ENCODE peak calls at places on chromosome 9, in five cellular contexts. One of them, this sample, is unnamed.

GRCh38 chr9:111986035-111986556 is 89.5 kb downstream of the UGCG start:
- ATAC-seq in A549: no peak
- ATAC-seq in heart left ventricle: no peak
- ATAC-seq in HCT116: no peak
- ATAC-seq in upper lobe of left lung: no peak
- ATAC-seq in this sample: no peak

GRCh38 chr9:129471201-129472019 is 149.5 kb downstream of the C9orf50 start:
- ATAC-seq in A549: peak; percentile 15
- ATAC-seq in upper lobe of left lung: no peak
- ATAC-seq in heart left ventricle: no peak
- ATAC-seq in HCT116: peak; percentile 20
- ATAC-seq in this sample: no peak

GRCh38 chr9:18269561-18269960 is 204.4 kb upstream of the ADAMTSL1 start:
- ATAC-seq in A549: no peak
- ATAC-seq in HCT116: no peak
- ATAC-seq in heart left ventricle: no peak
- ATAC-seq in upper lobe of left lung: no peak
- ATAC-seq in this sample: no peak

GRCh38 chr9:4228606-4229005 is 71.3 kb downstream of the GLIS3 start:
- ATAC-seq in upper lobe of left lung: no peak
- ATAC-seq in HCT116: peak; percentile 77
- ATAC-seq in A549: peak; percentile 94
- ATAC-seq in heart left ventricle: peak; percentile 60
- ATAC-seq in this sample: peak; percentile 58

GRCh38 chr9:6512085-6512657 is 99.2 kb downstream of the UHRF2 start:
- ATAC-seq in heart left ventricle: no peak
- ATAC-seq in A549: no peak
- ATAC-seq in upper lobe of left lung: no peak
- ATAC-seq in HCT116: no peak
- ATAC-seq in this sample: no peak

GRCh38 chr9:109769250-109769649 is 10.7 kb upstream of the PALM2AKAP2 start:
- ATAC-seq in A549: no peak
- ATAC-seq in HCT116: no peak
- ATAC-seq in upper lobe of left lung: no peak
- ATAC-seq in heart left ventricle: peak; percentile 53
- ATAC-seq in this sample: no peak

GRCh38 chr9:137253717-137254623 is 1.2 kb upstream of the NELFB start:
- ATAC-seq in HCT116: no peak
- ATAC-seq in heart left ventricle: no peak
- ATAC-seq in A549: peak; percentile 32
- ATAC-seq in upper lobe of left lung: no peak
- ATAC-seq in this sample: no peak

GRCh38 chr9:33799928-33800689 is 4.7 kb downstream of the PRSS3 start:
- ATAC-seq in HCT116: no peak
- ATAC-seq in upper lobe of left lung: no peak
- ATAC-seq in heart left ventricle: no peak
- ATAC-seq in A549: no peak
- ATAC-seq in this sample: no peak

GRCh38 chr9:89967527-89967926 is 362.7 kb downstream of the GADD45G start:
- ATAC-seq in heart left ventricle: no peak
- ATAC-seq in HCT116: no peak
- ATAC-seq in A549: peak; percentile 35
- ATAC-seq in upper lobe of left lung: no peak
- ATAC-seq in this sample: no peak

GRCh38 chr9:12604154-12604825 is 88.9 kb upstream of the TYRP1 start:
- ATAC-seq in A549: no peak
- ATAC-seq in heart left ventricle: peak; percentile 99
- ATAC-seq in HCT116: no peak
- ATAC-seq in upper lobe of left lung: no peak
- ATAC-seq in this sample: no peak

GRCh38 chr9:126424511-126424910 is 97.9 kb downstream of the MVB12B start:
- ATAC-seq in A549: no peak
- ATAC-seq in heart left ventricle: no peak
- ATAC-seq in HCT116: no peak
- ATAC-seq in upper lobe of left lung: no peak
- ATAC-seq in this sample: no peak

GRCh38 chr9:18357321-18357720 is 116.6 kb upstream of the ADAMTSL1 start:
- ATAC-seq in heart left ventricle: no peak
- ATAC-seq in HCT116: no peak
- ATAC-seq in upper lobe of left lung: no peak
- ATAC-seq in A549: no peak
- ATAC-seq in this sample: no peak

GRCh38 chr9:89022071-89022721 is 30.9 kb downstream of the S1PR3 start:
- ATAC-seq in heart left ventricle: peak; percentile 64
- ATAC-seq in HCT116: no peak
- ATAC-seq in A549: no peak
- ATAC-seq in upper lobe of left lung: peak; percentile 95
- ATAC-seq in this sample: no peak

GRCh38 chr9:124452326-124452725 is 2.1 kb downstream of the ADGRD2 start:
- ATAC-seq in heart left ventricle: no peak
- ATAC-seq in upper lobe of left lung: no peak
- ATAC-seq in HCT116: no peak
- ATAC-seq in A549: no peak
- ATAC-seq in this sample: no peak

GRCh38 chr9:91119147-91119546 is 242.6 kb downstream of the AUH start:
- ATAC-seq in A549: no peak
- ATAC-seq in upper lobe of left lung: no peak
- ATAC-seq in HCT116: peak; percentile 26
- ATAC-seq in heart left ventricle: no peak
- ATAC-seq in this sample: no peak

GRCh38 chr9:72695365-72695764 is 174.0 kb downstream of the TMC1 start:
- ATAC-seq in heart left ventricle: no peak
- ATAC-seq in upper lobe of left lung: no peak
- ATAC-seq in HCT116: peak; percentile 52
- ATAC-seq in A549: no peak
- ATAC-seq in this sample: no peak

GRCh38 chr9:2639786-2640185 is 18.2 kb downstream of the VLDLR start:
- ATAC-seq in upper lobe of left lung: no peak
- ATAC-seq in HCT116: no peak
- ATAC-seq in heart left ventricle: no peak
- ATAC-seq in A549: no peak
- ATAC-seq in this sample: no peak

DNA sequence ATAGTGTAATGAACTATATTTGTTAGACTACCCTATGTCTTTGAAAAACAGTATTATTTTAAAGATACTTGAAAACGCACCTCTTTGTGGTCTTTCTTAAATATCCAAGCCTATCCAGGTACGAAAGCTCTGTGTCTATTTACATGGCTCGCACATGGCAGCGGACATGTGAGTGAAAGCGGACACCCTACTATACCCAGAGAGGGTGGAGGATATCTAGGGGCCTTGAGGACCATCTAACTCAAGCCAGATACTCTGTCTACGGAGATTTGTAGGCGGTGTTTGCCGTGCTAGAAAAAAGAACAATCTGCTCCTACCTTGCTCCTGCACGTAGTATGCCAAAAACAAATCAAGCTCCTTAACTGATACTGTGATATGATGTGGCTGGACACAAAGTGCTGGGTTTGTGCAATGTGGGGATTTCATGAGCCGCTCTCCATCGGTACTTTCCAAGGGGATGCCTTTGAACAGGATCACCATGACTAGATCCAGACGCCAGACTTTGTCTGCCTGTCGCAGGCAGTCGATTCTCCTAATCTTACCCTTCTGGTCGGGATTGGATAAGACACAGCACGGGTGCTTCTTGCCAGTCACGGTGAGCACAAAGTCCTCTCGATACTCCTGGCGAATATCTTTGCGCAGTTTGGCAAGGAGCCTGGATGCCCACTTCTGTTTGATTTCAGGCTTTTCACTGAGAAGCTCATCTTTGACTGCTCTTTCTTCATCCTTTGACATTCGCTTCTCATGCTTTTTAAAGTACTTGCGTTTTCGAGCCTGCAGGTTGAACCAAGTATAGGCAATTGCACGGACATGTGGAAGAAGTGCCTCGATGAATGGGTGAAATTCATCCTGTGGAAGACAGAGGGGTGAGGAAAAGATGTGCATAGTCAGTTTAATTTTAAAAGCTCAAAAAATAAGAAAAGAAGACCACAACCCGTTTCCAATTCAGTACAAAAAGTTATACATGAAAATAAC is 7.0 kb downstream of the NFIB start:
- ATAC-seq in A549: no peak
- ATAC-seq in HCT116: no peak
- ATAC-seq in upper lobe of left lung: no peak
- ATAC-seq in heart left ventricle: peak; percentile 57
- ATAC-seq in this sample: no peak
- TF ChIP-seq CTCF in A549: no peak
- TF ChIP-seq CTCF in HCT116: no peak
- TF ChIP-seq CTCF in upper lobe of left lung: no peak
- TF ChIP-seq CTCF in heart left ventricle: no peak
- TF ChIP-seq CTCF in this sample: no peak

GRCh38 chr9:93575706-93576295 is 583 bp upstream of the PHF2 start:
- ATAC-seq in upper lobe of left lung: peak; percentile 27
- ATAC-seq in HCT116: peak; percentile 40
- ATAC-seq in heart left ventricle: peak; percentile 23
- ATAC-seq in A549: peak; percentile 65
- ATAC-seq in this sample: peak; percentile 45
- TF ChIP-seq POLR2A in upper lobe of left lung: peak; percentile 64
- TF ChIP-seq POLR2A in HCT116: no peak
- TF ChIP-seq POLR2A in heart left ventricle: no peak
- TF ChIP-seq POLR2A in A549: peak; percentile 17
- TF ChIP-seq POLR2A in this sample: no peak

GRCh38 chr9:119596703-119597102 is 227.5 kb upstream of the BRINP1 start:
- ATAC-seq in heart left ventricle: no peak
- ATAC-seq in A549: no peak
- ATAC-seq in upper lobe of left lung: no peak
- ATAC-seq in HCT116: no peak
- ATAC-seq in this sample: no peak
- TF ChIP-seq CTCF in heart left ventricle: no peak
- TF ChIP-seq CTCF in A549: no peak
- TF ChIP-seq CTCF in upper lobe of left lung: no peak
- TF ChIP-seq CTCF in HCT116: no peak
- TF ChIP-seq CTCF in this sample: no peak

DNA sequence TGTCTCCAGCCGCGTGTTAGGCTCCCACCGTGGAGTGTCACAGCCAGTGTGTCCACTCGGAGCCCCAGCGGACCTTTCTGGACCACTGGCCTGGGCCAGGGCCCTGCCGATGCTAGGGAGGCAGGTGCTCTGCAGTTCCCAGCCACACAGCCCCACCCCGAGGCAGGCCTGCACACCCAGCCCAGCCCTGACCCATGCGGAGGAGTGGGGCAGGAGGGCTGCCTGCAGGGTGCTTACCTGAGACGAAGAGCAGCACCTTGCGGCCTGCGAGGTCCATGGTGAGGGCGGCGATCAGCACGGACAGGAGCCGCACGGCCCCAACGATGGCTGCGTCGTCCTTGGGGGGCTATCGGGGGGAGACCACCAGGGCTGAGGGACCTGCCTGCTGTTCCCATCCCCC is 5.2 kb downstream of the SLC2A6 start:
- ATAC-seq in HCT116: no peak
- ATAC-seq in upper lobe of left lung: no peak
- ATAC-seq in heart left ventricle: no peak
- ATAC-seq in A549: no peak
- ATAC-seq in this sample: no peak
- TF ChIP-seq POLR2A in HCT116: no peak
- TF ChIP-seq POLR2A in upper lobe of left lung: no peak
- TF ChIP-seq POLR2A in heart left ventricle: no peak
- TF ChIP-seq POLR2A in A549: no peak
- TF ChIP-seq POLR2A in this sample: no peak